ENCODE peak calls at places on chromosomes 5 and 9, in ten cellular contexts. H, R, Z, A, T, S, M, W, P and E are unnamed samples.

GRCh38 chr5:168807261-168807660 is 228.1 kb upstream of the PANK3 start:
- DNase-seq in H (no peak), R (no peak), Z (no peak), A (no peak), T (no peak), S (no peak), M (no peak), W (no peak), P (no peak), E (no peak)

GRCh38 chr9:93255994-93256877 is 72.3 kb downstream of the WNK2 start:
- DNase-seq in H (peak), R (no peak), Z (peak), A (no peak), T (no peak), S (peak), M (no peak), W (peak), P (no peak), E (no peak)

GRCh38 chr5:78628260-78629024 is 20.1 kb downstream of the LHFPL2 start:
- DNase-seq in H (no peak), R (no peak), Z (no peak), A (peak), T (no peak), S (no peak), M (no peak), W (no peak), P (no peak), E (no peak)

GRCh38 chr5:55160493-55161209 is 680 bp downstream of the GPX8 start:
- DNase-seq in H (no peak), R (peak), Z (peak), A (peak), T (peak), S (peak), M (peak), W (no peak), P (peak), E (no peak)

GRCh38 chr5:80990971-80991370 is 30.8 kb downstream of the RASGRF2 start:
- DNase-seq in H (no peak), R (no peak), Z (no peak), A (no peak), T (peak), S (no peak), M (no peak), W (no peak), P (no peak), E (no peak)

GRCh38 chr5:146642410-146642809 is 126.4 kb upstream of the GPR151 start:
- DNase-seq in H (no peak), R (no peak), Z (no peak), A (no peak), T (no peak), S (no peak), M (no peak), W (no peak), P (no peak), E (no peak)

GRCh38 chr5:74402553-74402952 is 238.0 kb downstream of the ENC1 start:
- DNase-seq in H (peak), R (no peak), Z (no peak), A (no peak), T (no peak), S (no peak), M (peak), W (no peak), P (no peak), E (no peak)

GRCh38 chr9:13900449-13900848 is 413.5 kb downstream of the NFIB start:
- DNase-seq in H (no peak), R (no peak), Z (no peak), A (peak), T (peak), S (no peak), M (no peak), W (no peak), P (no peak), E (no peak)

GRCh38 chr5:76402251-76402879 is 720 bp upstream of the IQGAP2 start:
- DNase-seq in H (peak), R (peak), Z (peak), A (peak), T (peak), S (peak), M (peak), W (no peak), P (no peak), E (peak)

GRCh38 chr9:81389569-81389993 is 299.8 kb downstream of the TLE1 start:
- DNase-seq in H (no peak), R (peak), Z (peak), A (no peak), T (peak), S (peak), M (no peak), W (no peak), P (peak), E (no peak)

GRCh38 chr5:17928571-17928970 is 294.3 kb downstream of the TAF11L14 start:
- DNase-seq in H (no peak), R (peak), Z (no peak), A (no peak), T (peak), S (no peak), M (no peak), W (no peak), P (no peak), E (no peak)

GRCh38 chr5:157956271-157956885 is 97.4 kb upstream of the CLINT1 start:
- DNase-seq in H (no peak), R (no peak), Z (peak), A (no peak), T (peak), S (no peak), M (no peak), W (no peak), P (no peak), E (no peak)

GRCh38 chr9:128820665-128821583 is 2.6 kb downstream of the ENDOG start:
- DNase-seq in H (no peak), R (no peak), Z (no peak), A (no peak), T (no peak), S (no peak), M (no peak), W (no peak), P (no peak), E (no peak)

GRCh38 chr9:128818099-128818838 is at the start of gene ENDOG:
- DNase-seq in H (peak), R (peak), Z (peak), A (peak), T (peak), S (peak), M (peak), W (peak), P (peak), E (peak)

GRCh38 chr9:128821584-128822406 is 3.5 kb downstream of the ENDOG start:
- DNase-seq in H (no peak), R (no peak), Z (no peak), A (no peak), T (no peak), S (no peak), M (no peak), W (no peak), P (no peak), E (no peak)

GRCh38 chr9:128819716-128820664 is 1.7 kb downstream of the ENDOG start:
- DNase-seq in H (no peak), R (no peak), Z (peak), A (peak), T (no peak), S (no peak), M (no peak), W (no peak), P (no peak), E (no peak)

GRCh38 chr9:128818839-128819715 is 777 bp downstream of the ENDOG start:
- DNase-seq in H (peak), R (no peak), Z (peak), A (peak), T (peak), S (no peak), M (peak), W (peak), P (no peak), E (peak)
- TF ChIP-seq CTCF in H (peak), R (no peak), Z (no peak), A (no peak), T (no peak), S (no peak), M (no peak), W (no peak), P (no peak), E (no peak)

DNA sequence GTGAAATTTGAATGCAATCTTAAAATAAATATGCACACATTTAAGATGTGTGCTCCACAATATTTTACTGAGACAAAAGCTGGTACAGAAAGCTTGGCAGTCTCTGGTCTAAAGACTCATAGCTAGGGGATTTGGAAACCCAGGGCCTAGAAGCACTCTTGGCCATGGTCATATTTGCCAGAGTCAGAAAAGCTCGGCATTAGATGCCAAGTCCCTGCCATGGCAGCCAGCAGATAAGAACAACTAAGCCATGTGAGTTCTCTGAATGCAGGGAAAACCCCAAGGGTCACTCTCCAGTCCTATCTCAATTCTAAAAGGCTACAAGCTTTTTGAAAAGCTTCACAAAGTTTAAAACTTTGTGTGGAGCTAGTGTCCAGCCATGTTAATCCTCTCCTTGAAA is 119.5 kb downstream of the FAM114A2 start:
- DNase-seq in H (no peak), R (no peak), Z (no peak), A (no peak), T (no peak), S (no peak), M (no peak), W (no peak), P (no peak), E (no peak)
- H3K4me3 ChIP-seq in H (no peak), R (no peak), Z (no peak), A (no peak), T (no peak), S (no peak), M (no peak), W (no peak), P (no peak), E (no peak)

GRCh38 chr9:18442629-18443491 is 31.1 kb upstream of the ADAMTSL1 start:
- DNase-seq in H (peak), R (peak), Z (peak), A (peak), T (peak), S (peak), M (peak), W (peak), P (no peak), E (peak)
- TF ChIP-seq CTCF in H (peak), R (peak), Z (peak), A (peak), T (peak), S (peak), M (peak), W (peak), P (peak), E (peak)

DNA sequence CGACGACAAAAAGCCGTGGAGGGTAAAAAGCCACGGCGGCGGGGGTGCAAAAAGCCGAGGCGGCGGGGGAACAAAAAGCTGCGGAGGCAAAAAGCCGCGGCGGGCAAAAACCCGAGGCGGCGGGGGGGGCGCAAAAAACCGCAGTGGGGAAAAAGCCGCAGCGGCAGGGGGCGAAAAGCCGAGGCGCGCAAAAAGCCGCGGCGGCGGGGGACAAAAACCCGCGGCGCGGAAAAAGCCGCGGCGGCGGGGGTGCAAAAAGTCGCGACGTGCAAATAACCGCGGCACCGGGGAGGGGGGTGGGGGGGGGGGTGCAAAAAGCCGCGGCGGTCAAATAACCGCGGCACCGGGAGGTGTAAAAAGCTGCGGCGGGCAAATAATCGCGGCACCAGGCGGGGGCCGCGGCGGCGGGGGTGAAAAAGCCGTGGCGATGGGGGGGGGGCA is 511.5 kb downstream of the FOXD4L5 start:
- DNase-seq in H (peak), R (peak), Z (peak), A (no peak), T (no peak), S (no peak), M (peak), W (no peak), P (no peak), E (peak)
- H3K4me3 ChIP-seq in H (peak), R (peak), Z (no peak), A (peak), T (no peak), S (no peak), M (no peak), W (peak), P (peak), E (peak)